ENCODE peak calls at places on chromosomes 12 and 14, in five cellular contexts. P, F, G, K and M are unnamed samples.

GRCh38 chr14:101040538-101041442 is 137.3 kb upstream of the RTL1 start:
- DNase-seq in P (no peak), K (peak; percentile 20), F (no peak), G (no peak), M (no peak)

GRCh38 chr14:33551963-33552362 is 398.9 kb downstream of the EGLN3 start:
- DNase-seq in G (no peak), F (no peak), P (no peak), K (no peak), M (peak; percentile 60)

GRCh38 chr12:93733928-93734327 is 56.8 kb downstream of the CRADD start:
- DNase-seq in K (no peak), P (no peak), G (no peak), F (no peak), M (no peak)

GRCh38 chr14:104335611-104336010 is 197.2 kb downstream of the KIF26A start:
- DNase-seq in P (no peak), F (no peak), G (no peak), K (no peak), M (no peak)

GRCh38 chr14:79270361-79270760 is 940.9 kb downstream of the DIO2 start:
- DNase-seq in P (no peak), K (no peak), G (no peak), F (no peak), M (no peak)

GRCh38 chr14:34733245-34733644 is 18.9 kb upstream of the CFL2 start:
- DNase-seq in K (no peak), P (no peak), G (no peak), F (no peak), M (no peak)

GRCh38 chr12:104598342-104599271 is 141.9 kb downstream of the CHST11 start:
- DNase-seq in K (no peak), P (no peak), G (no peak), F (no peak), M (no peak)

GRCh38 chr12:2490746-2491145 is 304.0 kb upstream of the FKBP4 start:
- DNase-seq in P (no peak), F (no peak), G (no peak), K (no peak), M (peak; percentile 31)

GRCh38 chr14:25413058-25413457 is 363.1 kb upstream of the STXBP6 start:
- DNase-seq in P (no peak), F (no peak), G (no peak), K (no peak), M (no peak)

GRCh38 chr14:92692822-92693226 is 55.6 kb downstream of the LGMN start:
- DNase-seq in P (peak; percentile 89), K (peak; percentile 81), G (peak; percentile 69), F (no peak), M (peak; percentile 98)

GRCh38 chr14:33848706-33849454 is 102.0 kb downstream of the EGLN3 start:
- DNase-seq in P (no peak), F (no peak), G (no peak), K (peak; percentile 77), M (peak; percentile 36)

GRCh38 chr14:34256223-34256622 is 205.8 kb downstream of the SPTSSA start:
- DNase-seq in G (no peak), P (no peak), K (no peak), F (no peak), M (no peak)

GRCh38 chr12:50403001-50403440 is 2.3 kb downstream of the LARP4 start:
- DNase-seq in G (no peak), K (no peak), F (no peak), P (no peak), M (no peak)

GRCh38 chr14:105087308-105087962 is 22.2 kb upstream of the GPR132 start:
- DNase-seq in P (peak; percentile 78), G (no peak), F (no peak), K (peak; percentile 84), M (peak; percentile 59)

GRCh38 chr12:8948711-8949524 is 527 bp downstream of the M6PR start:
- DNase-seq in F (no peak), G (no peak), P (no peak), K (no peak), M (peak; percentile 54)

GRCh38 chr12:29691146-29691854 is 92.4 kb downstream of the TMTC1 start:
- DNase-seq in K (no peak), G (no peak), P (no peak), F (no peak), M (no peak)